ENCODE peak calls at places on chromosome 6, in five cellular contexts. B is mesenchymal stem cell, D is neural crest cell, Z is endothelial cell of umbilical vein, L is PC-3. E is an unnamed sample.

GRCh38 chr6:40399888-40400468 is 187.2 kb downstream of the LRFN2 start:
- DNase-seq in D (no peak), B (peak; percentile 17), L (no peak), Z (no peak), E (no peak)

GRCh38 chr6:164034602-164035140 is 620.2 kb downstream of the QKI start:
- DNase-seq in D (no peak), B (no peak), Z (no peak), L (no peak), E (no peak)

GRCh38 chr6:157555795-157556645 is 175.0 kb downstream of the ZDHHC14 start:
- DNase-seq in D (no peak), Z (no peak), L (no peak), B (no peak), E (no peak)

GRCh38 chr6:154614101-154614500 is 103.6 kb upstream of the CNKSR3 start:
- DNase-seq in Z (peak; percentile 89), L (no peak), D (no peak), B (peak; percentile 62), E (no peak)

GRCh38 chr6:3457710-3458605 is 1.1 kb upstream of the SLC22A23 start:
- DNase-seq in D (peak; percentile 26), L (peak; percentile 69), B (peak; percentile 6), Z (peak; percentile 65), E (no peak)

GRCh38 chr6:30682181-30683117 is 4.0 kb downstream of the PPP1R18 start:
- DNase-seq in L (peak; percentile 84), B (peak; percentile 93), Z (peak; percentile 89), D (no peak), E (no peak)

GRCh38 chr6:129929433-129929832 is 68.3 kb upstream of the TMEM244 start:
- DNase-seq in Z (peak; percentile 48), B (peak; percentile 50), L (peak; percentile 29), D (no peak), E (no peak)

GRCh38 chr6:2197177-2197671 is 48.2 kb downstream of the GMDS start:
- DNase-seq in D (no peak), Z (peak; percentile 60), L (peak; percentile 69), B (peak; percentile 26), E (no peak)

GRCh38 chr6:5099537-5099936 is 14.4 kb downstream of the PPP1R3G start:
- DNase-seq in L (peak; percentile 35), Z (no peak), D (no peak), B (no peak), E (no peak)

GRCh38 chr6:15798856-15799255 is 136.0 kb upstream of the DTNBP1 start:
- DNase-seq in B (no peak), D (no peak), L (no peak), Z (no peak), E (no peak)

GRCh38 chr6:105317607-105318533 is 85.0 kb downstream of the PREP start:
- DNase-seq in B (no peak), Z (peak; percentile 2), D (no peak), L (peak; percentile 61), E (no peak)

GRCh38 chr6:156777866-156778614 is 862 bp downstream of the ARID1B start:
- DNase-seq in Z (peak; percentile 48), D (peak; percentile 45), L (peak; percentile 35), B (peak; percentile 66), E (no peak)

GRCh38 chr6:27296106-27296783 is 15.8 kb downstream of the POM121L2 start:
- DNase-seq in D (no peak), L (peak; percentile 55), B (peak; percentile 61), Z (peak; percentile 39), E (no peak)

GRCh38 chr6:35368038-35368887 is 25.9 kb downstream of the PPARD start:
- DNase-seq in B (peak; percentile 70), Z (peak; percentile 33), D (no peak), L (peak; percentile 64), E (no peak)

GRCh38 chr6:113291751-113292445 is 565.2 kb upstream of the MARCKS start:
- DNase-seq in L (peak; percentile 14), D (no peak), Z (no peak), B (no peak), E (no peak)

GRCh38 chr6:93624408-93624807 is 205.0 kb upstream of the EPHA7 start:
- DNase-seq in D (no peak), L (no peak), Z (no peak), B (no peak), E (no peak)

GRCh38 chr6:158041370-158041769 is 59.7 kb downstream of the SYNJ2 start:
- DNase-seq in B (peak; percentile 42), D (no peak), L (no peak), Z (peak; percentile 53), E (no peak)

GRCh38 chr6:44898296-44898930 is 429.7 kb upstream of the RUNX2 start:
- DNase-seq in D (no peak), L (no peak), Z (no peak), B (peak; percentile 26), E (no peak)

GRCh38 chr6:17042422-17043147 is 59.3 kb upstream of the STMND1 start:
- DNase-seq in Z (peak; percentile 80), D (no peak), B (peak; percentile 73), L (peak; percentile 78), E (peak; percentile 40)